ENCODE peak calls at places on chromosomes 4 and X, in eight cellular contexts. N, Z, W, A, E, P, S and Y are unnamed samples.

GRCh38 chrX:107656965-107657364 is 28.7 kb downstream of the PRPS1 start:
- DNase-seq in S (no peak), A (no peak), N (no peak), E (no peak), W (no peak), Z (no peak), P (no peak), Y (no peak)

GRCh38 chr4:72375050-72375736 is 193.8 kb downstream of the ADAMTS3 start:
- DNase-seq in E (no peak), A (peak; percentile 70), W (no peak), N (peak; percentile 43), S (peak; percentile 69), P (no peak), Z (peak; percentile 95), Y (no peak)

GRCh38 chr4:1234296-1234695 is 14.6 kb downstream of the CTBP1 start:
- DNase-seq in Z (no peak), W (no peak), P (no peak), A (peak; percentile 77), N (no peak), E (peak; percentile 63), S (peak; percentile 12), Y (no peak)

GRCh38 chrX:57211906-57212305 is 74.6 kb upstream of the FAAH2 start:
- DNase-seq in A (no peak), W (no peak), P (no peak), E (no peak), N (no peak), S (no peak), Z (no peak), Y (no peak)

GRCh38 chr4:128916832-128917231 is 107.3 kb downstream of the JADE1 start:
- DNase-seq in Z (no peak), S (no peak), A (no peak), P (no peak), E (no peak), N (no peak), W (no peak), Y (no peak)

GRCh38 chr4:16226816-16227461 is 668 bp upstream of the TAPT1 start:
- DNase-seq in S (no peak), N (peak; percentile 7), W (peak; percentile 62), Z (peak; percentile 25), E (peak; percentile 76), P (peak; percentile 35), A (peak; percentile 19), Y (peak; percentile 18)

GRCh38 chr4:85681194-85681803 is 206.3 kb downstream of the ARHGAP24 start:
- DNase-seq in S (peak; percentile 49), P (no peak), N (peak; percentile 74), A (peak; percentile 97), W (no peak), Z (no peak), E (no peak), Y (no peak)

GRCh38 chr4:26482508-26483462 is 7.5 kb downstream of the CCKAR start:
- DNase-seq in P (no peak), A (no peak), W (no peak), S (no peak), N (no peak), E (no peak), Z (no peak), Y (no peak)

GRCh38 chr4:56575820-56576429 is 70.3 kb downstream of the ARL9 start:
- DNase-seq in E (peak; percentile 45), Z (peak; percentile 67), A (peak; percentile 64), S (peak; percentile 63), N (no peak), W (no peak), P (peak; percentile 8), Y (no peak)

GRCh38 chrX:80021611-80022010 is 7.1 kb downstream of the TBX22 start:
- DNase-seq in Z (no peak), P (no peak), E (peak; percentile 13), A (no peak), N (no peak), W (no peak), S (no peak), Y (no peak)

GRCh38 chrX:40573763-40574162 is 7.0 kb upstream of the ATP6AP2 start:
- DNase-seq in S (peak; percentile 11), P (peak; percentile 18), Z (peak; percentile 50), N (peak; percentile 11), E (no peak), W (no peak), A (peak; percentile 24), Y (no peak)

DNA sequence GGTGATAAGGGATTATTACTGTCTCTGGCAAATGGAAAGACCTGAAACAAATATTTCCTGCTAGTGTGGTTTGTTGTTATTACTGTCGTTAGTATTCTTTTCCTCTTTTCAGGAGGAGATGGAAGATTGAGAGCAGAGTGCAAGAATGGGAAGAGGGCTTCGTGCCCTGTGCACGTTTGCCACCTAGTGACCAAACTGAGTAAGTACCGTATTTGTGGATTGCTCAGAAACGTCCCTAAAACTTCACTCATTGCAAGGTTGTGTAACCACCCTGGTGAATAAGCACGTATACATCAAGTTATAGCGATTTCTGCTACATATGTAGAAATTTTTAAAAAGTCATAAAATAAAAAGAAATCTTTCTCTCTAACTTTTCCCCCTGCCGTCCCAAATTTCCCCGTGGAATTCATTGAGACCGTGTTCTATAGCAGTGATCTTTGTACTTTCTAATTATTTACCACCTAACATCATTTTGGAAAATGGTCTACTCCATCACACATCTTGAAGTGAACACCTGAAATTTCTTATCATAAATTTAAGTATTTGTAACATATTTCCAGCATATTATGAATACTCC is 24.3 kb downstream of the LINC00632 start:
- DNase-seq in Z (peak; percentile 59), P (peak; percentile 5), E (peak; percentile 46), W (no peak), A (peak; percentile 68), N (peak; percentile 25), S (peak; percentile 57), Y (no peak)
- TF ChIP-seq CTCF in Z (peak; percentile 79), P (peak; percentile 74), E (peak; percentile 80), W (peak; percentile 49), A (peak; percentile 91), N (peak; percentile 86), S (peak; percentile 84), Y (peak; percentile 83)

DNA sequence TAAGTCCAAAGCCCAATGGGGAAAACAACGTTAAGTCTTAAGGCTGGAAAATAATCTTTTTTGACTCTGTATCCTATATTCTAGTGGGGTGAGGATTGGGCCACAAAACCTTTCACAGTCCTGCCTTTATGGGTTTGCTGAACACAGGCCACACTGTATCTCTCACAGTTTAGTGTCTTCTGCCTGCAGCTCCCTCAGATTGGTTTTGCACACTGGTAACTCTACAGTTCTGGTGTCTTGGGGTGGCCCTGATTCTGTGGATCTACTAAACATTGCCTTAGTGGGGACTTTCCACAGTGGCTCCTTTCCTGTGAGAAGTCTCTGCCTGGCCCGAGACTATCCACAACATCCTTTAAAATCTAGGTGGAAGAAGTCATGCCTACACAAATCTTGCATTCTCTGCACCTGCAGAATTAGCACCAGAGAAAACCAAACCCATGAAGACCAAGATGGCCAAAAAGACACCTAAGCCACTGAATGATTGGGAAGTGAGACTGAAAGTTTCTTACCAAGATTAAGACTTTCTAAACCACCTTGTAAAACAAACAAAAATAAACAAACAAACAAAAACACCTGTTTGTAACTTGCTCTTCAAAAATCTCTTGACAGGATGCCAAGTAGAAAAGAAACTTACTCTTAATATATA is 150.4 kb upstream of the PCDH10 start:
- DNase-seq in W (no peak), N (no peak), P (no peak), Z (no peak), E (no peak), A (no peak), S (no peak), Y (no peak)
- H3K4me3 ChIP-seq in W (no peak overlapping the region), N (no peak overlapping the region), P (no peak overlapping the region), Z (no peak overlapping the region), E (no peak overlapping the region), A (no peak overlapping the region), S (no peak overlapping the region), Y (no peak overlapping the region)

GRCh38 chr4:112604590-112604989 is 32.1 kb downstream of the ZGRF1 start:
- DNase-seq in Z (peak; percentile 55), A (peak; percentile 66), S (peak; percentile 65), E (peak; percentile 62), W (no peak), P (peak; percentile 39), N (peak; percentile 76), Y (peak; percentile 68)
- TF ChIP-seq CTCF in Z (peak; percentile 64), A (peak; percentile 72), S (peak; percentile 73), E (peak; percentile 81), W (peak; percentile 30), P (peak; percentile 60), N (peak; percentile 71), Y (peak; percentile 61)

GRCh38 chrX:129953334-129953648 is 29.1 kb upstream of the BCORL1 start:
- DNase-seq in A (no peak), W (no peak), P (no peak), S (no peak), N (no peak), E (no peak), Z (no peak), Y (no peak)
- H3K4me3 ChIP-seq in A (no peak overlapping the region), W (peak overlapping the region; percentile 67), P (no peak overlapping the region), S (no peak overlapping the region), N (peak overlapping the region; percentile 45), E (no peak overlapping the region), Z (no peak overlapping the region), Y (peak overlapping the region; percentile 39)

GRCh38 chr4:154551872-154552686 is 1.9 kb upstream of the PLRG1 start:
- DNase-seq in N (peak; percentile 83), W (peak; percentile 65), S (peak; percentile 82), P (peak; percentile 74), A (peak; percentile 85), Z (peak; percentile 79), E (peak; percentile 47), Y (peak; percentile 82)
- TF ChIP-seq CTCF in N (peak; percentile 88), W (peak; percentile 73), S (peak; percentile 86), P (peak; percentile 84), A (peak; percentile 82), Z (peak; percentile 78), E (peak; percentile 82), Y (peak; percentile 96)